ENCODE peak calls at places on chromosomes 2 and 18, in seven cellular contexts. T is CD8-positive, alpha-beta T cell; Y is iris pigment epithelial cell; F is H7; X is RPMI7951; Q is ELR; L is GM04504. V is an unnamed sample.

GRCh38 chr18:12391487-12392136 is 14.6 kb upstream of the AFG3L2 start:
- DNase-seq in L (no peak), F (peak), X (peak), Q (peak), T (peak), Y (peak), V (peak)

GRCh38 chr2:6828299-6828584 is 37.5 kb downstream of the CMPK2 start:
- DNase-seq in Y (peak), F (no peak), T (no peak), X (peak), L (no peak), Q (peak), V (peak)

GRCh38 chr2:109321570-109321969 is 192.6 kb downstream of the SH3RF3 start:
- DNase-seq in T (no peak), Y (no peak), L (no peak), F (no peak), Q (peak), X (peak), V (no peak)

GRCh38 chr2:106191511-106192016 is 2.5 kb downstream of the UXS1 start:
- DNase-seq in Q (no peak), Y (no peak), F (no peak), X (no peak), T (no peak), L (no peak), V (no peak)

GRCh38 chr2:965640-966147 is 15.0 kb downstream of the SNTG2 start:
- DNase-seq in Y (no peak), F (no peak), L (no peak), X (no peak), T (no peak), Q (no peak), V (no peak)

GRCh38 chr2:169210917-169211316 is 141.6 kb downstream of the DHRS9 start:
- DNase-seq in Y (no peak), F (no peak), T (no peak), Q (no peak), X (no peak), L (no peak), V (no peak)

GRCh38 chr18:54357082-54357659 is 487 bp downstream of the STARD6 start:
- DNase-seq in F (no peak), X (no peak), L (no peak), T (no peak), Q (no peak), Y (no peak), V (no peak)

GRCh38 chr2:52269696-52270485 is 1238.0 kb upstream of the NRXN1 start:
- DNase-seq in L (no peak), F (no peak), Q (peak), X (no peak), T (no peak), Y (peak), V (no peak)

GRCh38 chr2:214376631-214377624 is 33.9 kb upstream of the VWC2L start:
- DNase-seq in X (no peak), Y (peak), F (no peak), Q (peak), T (no peak), L (no peak), V (no peak)

GRCh38 chr18:58213445-58213844 is 169.4 kb downstream of the NEDD4L start:
- DNase-seq in F (no peak), T (no peak), Y (peak), X (peak), Q (peak), L (peak), V (no peak)

GRCh38 chr2:217075225-217075802 is 215.4 kb upstream of the TNP1 start:
- DNase-seq in L (no peak), Y (peak), Q (peak), F (no peak), X (peak), T (no peak), V (no peak)

GRCh38 chr2:24307961-24308360 is 52.4 kb downstream of the ITSN2 start:
- DNase-seq in F (no peak), Y (peak), T (no peak), Q (no peak), L (no peak), X (no peak), V (no peak)

GRCh38 chr18:26309283-26309682 is 83.0 kb downstream of the TAF4B start:
- DNase-seq in Q (peak), X (no peak), F (no peak), Y (peak), L (peak), T (no peak), V (no peak)

GRCh38 chr2:44822174-44822573 is 119.3 kb upstream of the SIX3 start:
- DNase-seq in Q (no peak), F (no peak), Y (no peak), L (no peak), X (no peak), T (no peak), V (no peak)

GRCh38 chr2:16179701-16180402 is 239.5 kb downstream of the MYCN start:
- DNase-seq in F (peak), L (no peak), Q (no peak), T (no peak), Y (no peak), X (no peak), V (no peak)

GRCh38 chr2:27398962-27399361 is 10.4 kb downstream of the PPM1G start:
- DNase-seq in Y (no peak), T (no peak), L (no peak), Q (no peak), F (no peak), X (no peak), V (no peak)

GRCh38 chr18:957829-958228 is 53.2 kb downstream of the ADCYAP1 start:
- DNase-seq in T (no peak), Y (no peak), L (no peak), X (no peak), F (no peak), Q (no peak), V (no peak)

GRCh38 chr2:46380038-46380940 is 83.1 kb downstream of the EPAS1 start:
- DNase-seq in T (no peak), Y (no peak), L (no peak), X (no peak), F (no peak), Q (no peak), V (no peak)

GRCh38 chr2:9060819-9061218 is 57.3 kb upstream of the MBOAT2 start:
- DNase-seq in L (no peak), X (peak), Q (no peak), T (no peak), Y (peak), F (no peak), V (no peak)

GRCh38 chr2:154960802-154961583 is 262.5 kb downstream of the KCNJ3 start:
- DNase-seq in Y (no peak), L (no peak), T (no peak), Q (no peak), X (no peak), F (no peak), V (no peak)

V was measured in frontal cortex.